ENCODE peak calls at places on chromosomes 1 and 21, in six cellular contexts. J is H1, K is HepG2, B is K562, T is HCT116, A is GM12878. N is an unnamed sample.

GRCh38 chr1:93607814-93608187 is 73.8 kb downstream of the BCAR3 start:
- DNase-seq in K (no peak), A (peak), J (no peak), T (no peak), B (no peak), N (no peak)

GRCh38 chr1:24900985-24901781 is 28.9 kb downstream of the RUNX3 start:
- DNase-seq in A (no peak), B (no peak), T (no peak), J (peak), K (no peak), N (no peak)

GRCh38 chr21:33949516-33950424 is 34.2 kb upstream of the ATP5PO start:
- DNase-seq in K (no peak), J (peak), T (no peak), A (peak), B (no peak), N (no peak)

GRCh38 chr1:21653744-21654100 is 15.4 kb downstream of the RAP1GAP start:
- DNase-seq in B (no peak), J (no peak), T (no peak), K (no peak), A (no peak), N (no peak)

GRCh38 chr1:4213599-4213998 is 313.5 kb upstream of the C1orf174 start:
- DNase-seq in K (no peak), A (no peak), J (no peak), T (no peak), B (no peak), N (no peak)

GRCh38 chr21:34819357-34819999 is 150.7 kb downstream of the CLIC6 start:
- DNase-seq in K (no peak), J (no peak), T (no peak), A (no peak), B (no peak), N (no peak)

GRCh38 chr1:6080469-6080868 is 34.8 kb downstream of the KCNAB2 start:
- DNase-seq in K (no peak), T (no peak), A (no peak), B (no peak), J (no peak), N (no peak)

GRCh38 chr1:30522031-30523004 is 201.1 kb downstream of the MATN1 start:
- DNase-seq in K (no peak), J (peak), B (no peak), T (no peak), A (no peak), N (no peak)

GRCh38 chr1:24236170-24237045 is 49.3 kb upstream of the IFNLR1 start:
- DNase-seq in K (no peak), B (no peak), J (peak), T (peak), A (no peak), N (no peak)

GRCh38 chr1:156419863-156420208 is 50.8 kb downstream of the RHBG start:
- DNase-seq in J (peak), A (no peak), B (peak), T (no peak), K (peak), N (no peak)

GRCh38 chr21:33866851-33867250 is 48.8 kb downstream of the ATP5PO start:
- DNase-seq in A (no peak), K (no peak), B (no peak), T (no peak), J (no peak), N (no peak)

GRCh38 chr1:94580367-94581115 is 39.0 kb upstream of the F3 start:
- DNase-seq in B (no peak), A (no peak), K (peak), J (no peak), T (no peak), N (no peak)

GRCh38 chr1:110773813-110774212 is 99.1 kb upstream of the KCNA3 start:
- DNase-seq in B (no peak), J (no peak), A (no peak), T (no peak), K (no peak), N (no peak)

GRCh38 chr1:12143631-12144155 is 23.1 kb upstream of the TNFRSF1B start:
- DNase-seq in B (peak), J (no peak), T (no peak), K (no peak), A (no peak), N (no peak)

GRCh38 chr1:15703562-15703961 is 19.4 kb downstream of the PLEKHM2 start:
- DNase-seq in T (no peak), K (no peak), B (no peak), A (no peak), J (no peak), N (no peak)

GRCh38 chr1:244349103-244349531 is 102.6 kb downstream of the ADSS2 start:
- DNase-seq in B (no peak), J (no peak), K (no peak), A (no peak), T (no peak), N (no peak)

GRCh38 chr1:234874291-234875288 is 254.0 kb downstream of the TOMM20 start:
- DNase-seq in K (peak), T (no peak), B (peak), A (no peak), J (no peak), N (no peak)

GRCh38 chr21:31343680-31344480 is at the start of gene TIAM1:
- DNase-seq in A (no peak), T (no peak), B (no peak), K (no peak), J (peak), N (peak)
- TF ChIP-seq YY1 in A (no peak), T (no peak), B (no peak), K (no peak), J (no peak), N (no peak)

GRCh38 chr1:232766904-232767303 is 38.3 kb upstream of the MAP10 start:
- DNase-seq in B (no peak), T (no peak), J (no peak), A (no peak), K (no peak), N (no peak)

GRCh38 chr1:232766224-232766890 is 38.9 kb upstream of the MAP10 start:
- DNase-seq in B (no peak), K (no peak), J (no peak), T (no peak), A (no peak), N (peak)

GRCh38 chr1:232765536-232765935 is 39.7 kb upstream of the MAP10 start:
- DNase-seq in T (no peak), B (no peak), J (no peak), K (no peak), A (no peak), N (no peak)

GRCh38 chr1:232767381-232768074 is 37.7 kb upstream of the MAP10 start:
- DNase-seq in A (no peak), B (no peak), T (peak), K (no peak), J (no peak), N (no peak)

GRCh38 chr1:232764458-232765231 is 40.6 kb upstream of the MAP10 start:
- DNase-seq in K (no peak), J (no peak), B (no peak), T (no peak), A (no peak), N (no peak)
- TF ChIP-seq ZNF274 in K (no peak), J (no peak), B (no peak), T (no peak), A (no peak), N (no peak)

GRCh38 chr1:41683681-41684500 is 199.4 kb upstream of the EDN2 start:
- DNase-seq in K (no peak), B (peak), A (no peak), T (no peak), J (no peak), N (no peak)
- TF ChIP-seq YY1 in K (no peak), B (no peak), A (no peak), T (no peak), J (no peak), N (no peak)

GRCh38 chr1:185808675-185809074 is 74.5 kb downstream of the HMCN1 start:
- DNase-seq in K (no peak), T (no peak), J (no peak), B (no peak), A (no peak), N (no peak)

GRCh38 chr1:185804608-185805007 is 70.4 kb downstream of the HMCN1 start:
- DNase-seq in T (no peak), J (no peak), B (no peak), K (no peak), A (no peak), N (no peak)

GRCh38 chr1:185798505-185798904 is 64.3 kb downstream of the HMCN1 start:
- DNase-seq in B (no peak), K (no peak), J (no peak), T (no peak), A (no peak), N (no peak)

DNA sequence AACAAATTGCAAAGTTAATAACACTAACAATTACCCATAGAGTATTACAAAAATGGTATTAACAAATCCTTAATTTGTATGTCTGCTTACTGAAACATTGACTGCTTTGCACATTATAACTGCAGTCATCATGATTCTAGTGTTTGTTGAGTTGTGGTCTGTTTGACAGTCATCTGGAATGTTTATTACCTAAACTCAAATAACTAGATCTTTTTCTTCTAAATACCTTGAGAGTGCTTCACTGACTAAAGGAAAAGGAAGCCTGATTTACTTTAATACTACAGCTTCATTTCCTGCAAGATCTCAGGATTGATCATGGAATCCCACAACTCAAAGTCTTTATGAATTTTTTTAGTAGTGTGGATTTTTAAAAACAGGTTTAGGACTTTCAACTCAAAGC is 70.0 kb downstream of the HMCN1 start:
- DNase-seq in B (no peak), A (no peak), J (no peak), K (no peak), T (no peak), N (no peak)
- TF ChIP-seq ZNF274 in B (no peak), A (no peak), J (no peak), K (no peak), T (no peak), N (no peak)

GRCh38 chr21:25925936-25926335 is 191.2 kb downstream of the GABPA start:
- DNase-seq in K (no peak), A (no peak), J (no peak), B (no peak), T (no peak), N (no peak)
- TF ChIP-seq YY1 in K (no peak), A (no peak), J (no peak), B (no peak), T (no peak), N (no peak)

GRCh38 chr1:245409341-245410195 is 254.8 kb downstream of the KIF26B start:
- DNase-seq in B (no peak), A (no peak), J (no peak), K (no peak), T (no peak), N (no peak)

GRCh38 chr1:245411245-245411644 is 256.5 kb downstream of the KIF26B start:
- DNase-seq in J (no peak), B (no peak), T (no peak), A (no peak), K (no peak), N (no peak)

GRCh38 chr1:245404952-245405351 is 250.2 kb downstream of the KIF26B start:
- DNase-seq in A (no peak), J (no peak), T (no peak), K (no peak), B (no peak), N (no peak)

GRCh38 chr1:245406426-245406825 is 251.6 kb downstream of the KIF26B start:
- DNase-seq in J (no peak), B (no peak), T (no peak), K (no peak), A (no peak), N (no peak)

DNA sequence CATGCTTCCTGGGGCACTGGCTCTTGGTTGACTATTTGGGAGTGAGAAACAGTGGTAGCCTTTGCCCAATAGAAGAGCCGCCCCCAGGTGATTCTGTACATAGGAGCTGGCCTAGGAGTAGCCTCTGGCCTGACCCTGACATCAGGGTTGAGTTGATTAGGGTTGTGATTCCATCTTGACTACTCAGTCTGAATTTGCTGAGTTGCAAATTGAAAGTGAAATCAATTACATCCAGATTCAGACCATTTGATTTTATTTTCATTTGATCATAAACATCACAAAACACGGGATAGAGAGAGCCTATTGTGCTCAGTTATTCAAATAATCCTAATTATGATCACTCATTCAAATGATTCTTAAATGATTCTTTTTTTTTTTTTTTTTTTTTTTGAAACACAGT is 253.2 kb downstream of the KIF26B start:
- DNase-seq in J (no peak), A (no peak), B (no peak), T (no peak), K (no peak), N (no peak)
- TF ChIP-seq ZNF274 in J (no peak), A (no peak), B (no peak), T (no peak), K (no peak), N (no peak)

GRCh38 chr1:225737179-225737578 is 40.4 kb upstream of the SRP9 start:
- DNase-seq in K (no peak), T (no peak), J (no peak), B (no peak), A (no peak), N (no peak)
- TF ChIP-seq YY1 in K (no peak), T (no peak), J (no peak), B (no peak), A (no peak), N (no peak)

DNA sequence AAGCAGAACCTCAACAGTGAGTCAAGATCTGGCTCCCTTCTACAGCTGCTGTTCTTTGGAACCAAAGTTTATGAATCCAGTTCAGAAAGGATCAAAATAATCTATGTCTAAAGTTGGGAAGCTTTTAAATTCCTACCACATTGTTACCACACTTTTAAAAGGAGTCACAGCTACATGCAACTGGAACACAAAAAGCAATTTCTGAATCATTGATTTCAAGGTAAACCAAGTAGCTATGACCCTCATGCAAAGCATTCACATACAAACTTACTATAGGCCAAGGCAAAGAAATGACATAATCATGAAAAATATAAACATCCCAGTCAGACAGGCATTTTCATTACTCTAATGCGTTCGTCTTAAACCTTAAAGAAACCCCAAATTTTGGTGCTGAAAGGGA is 3.5 kb downstream of the SIPA1L2 start:
- DNase-seq in J (no peak), A (no peak), K (no peak), B (no peak), T (no peak), N (no peak)
- TF ChIP-seq ZNF274 in J (no peak), A (no peak), K (no peak), B (no peak), T (no peak), N (no peak)